ENCODE peak calls at places on chromosome 22, in four cellular contexts. A is GM23338, J is endodermal cell, H is uterus. B is an unnamed sample. For H3K27me3 and H3K4me1, the result is how much of the 10 kb centered on the place peaks cover.

GRCh38 chr22:38069372-38070249 is 12.4 kb downstream of the PICK1 start:
- DNase-seq in A (peak), J (peak), H (peak), B (peak)

GRCh38 chr22:30596886-30597285 is 5.2 kb upstream of the PES1 start:
- DNase-seq in A (peak), J (peak), H (no peak), B (no peak)

GRCh38 chr22:33569547-33569946 is 350.7 kb downstream of the LARGE1 start:
- DNase-seq in A (peak), J (peak), H (no peak), B (no peak)

GRCh38 chr22:42918500-42918899 is 61.4 kb upstream of the ARFGAP3 start:
- DNase-seq in A (no peak), J (no peak), H (no peak), B (peak)

GRCh38 chr22:37080438-37080837 is 28.9 kb downstream of the KCTD17 start:
- DNase-seq in A (no peak), J (no peak), H (no peak), B (no peak)

GRCh38 chr22:35677460-35678187 is 29.4 kb downstream of the APOL6 start:
- DNase-seq in A (no peak), J (no peak), H (no peak), B (peak)

GRCh38 chr22:48259991-48260670 is 1497.7 kb downstream of the TBC1D22A start:
- DNase-seq in A (no peak), J (no peak), H (no peak), B (no peak)

GRCh38 chr22:41403532-41404318 is 22.0 kb downstream of the TEF start:
- DNase-seq in A (peak), J (peak), H (peak), B (peak)

GRCh38 chr22:29256606-29257325 is 11.0 kb downstream of the RHBDD3 start:
- DNase-seq in A (no peak), J (no peak), H (no peak), B (no peak)

GRCh38 chr22:37330200-37331033 is 48.1 kb downstream of the CYTH4 start:
- DNase-seq in A (peak), J (peak), H (no peak), B (peak)

GRCh38 chr22:35092146-35092805 is 26.3 kb downstream of the ISX start:
- DNase-seq in A (no peak), J (peak), H (no peak), B (no peak)

GRCh38 chr22:44995715-44996114 is 14.1 kb downstream of the PHF21B start:
- DNase-seq in A (no peak), J (no peak), H (no peak), B (no peak)

GRCh38 chr22:47727656-47728055 is 965.2 kb downstream of the TBC1D22A start:
- DNase-seq in A (no peak), J (no peak), H (no peak), B (no peak)

GRCh38 chr22:45072322-45072903 is 62.6 kb upstream of the PHF21B start:
- DNase-seq in A (peak), J (peak), H (peak), B (no peak)

GRCh38 chr22:27602390-27602789 is 199.2 kb downstream of the MN1 start:
- DNase-seq in A (peak), J (peak), H (no peak), B (no peak)

GRCh38 chr22:27601195-27601594 is 200.4 kb downstream of the MN1 start:
- DNase-seq in A (no peak), J (no peak), H (no peak), B (no peak)

GRCh38 chr22:27597703-27598444 is 203.7 kb downstream of the MN1 start:
- DNase-seq in A (no peak), J (no peak), H (no peak), B (no peak)

GRCh38 chr22:27596133-27596905 is 205.2 kb downstream of the MN1 start:
- DNase-seq in A (no peak), J (no peak), H (no peak), B (no peak)

GRCh38 chr22:27598792-27599191 is 202.8 kb downstream of the MN1 start:
- DNase-seq in A (no peak), J (no peak), H (no peak), B (no peak)
- H3K27me3 ChIP-seq in A (under half), J (under half), H (under half), B (under half)

DNA sequence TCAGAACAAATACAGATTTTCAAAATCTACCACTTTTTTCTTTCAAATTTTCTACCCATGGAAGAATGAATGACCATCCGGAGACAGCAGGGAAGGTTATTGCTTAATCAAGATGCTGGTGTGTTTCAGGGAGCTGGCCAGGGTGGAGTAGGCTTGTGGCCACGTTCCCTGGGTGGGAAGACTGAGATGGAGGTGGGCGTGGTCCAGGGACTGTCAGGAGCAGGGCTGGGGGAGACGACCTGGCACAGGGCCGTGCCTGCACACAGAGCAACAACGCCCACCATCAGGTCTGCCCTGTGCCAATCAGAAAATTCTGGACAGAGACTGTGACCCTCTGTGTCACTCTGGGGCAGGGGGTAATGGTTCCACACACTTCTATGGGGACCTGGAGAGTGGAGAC is 7.1 kb upstream of the APOBEC3H start:
- DNase-seq in A (no peak), J (no peak), H (no peak), B (no peak)
- H3K4me1 ChIP-seq in A (under half), J (under half), H (under half), B (under half)

DNA sequence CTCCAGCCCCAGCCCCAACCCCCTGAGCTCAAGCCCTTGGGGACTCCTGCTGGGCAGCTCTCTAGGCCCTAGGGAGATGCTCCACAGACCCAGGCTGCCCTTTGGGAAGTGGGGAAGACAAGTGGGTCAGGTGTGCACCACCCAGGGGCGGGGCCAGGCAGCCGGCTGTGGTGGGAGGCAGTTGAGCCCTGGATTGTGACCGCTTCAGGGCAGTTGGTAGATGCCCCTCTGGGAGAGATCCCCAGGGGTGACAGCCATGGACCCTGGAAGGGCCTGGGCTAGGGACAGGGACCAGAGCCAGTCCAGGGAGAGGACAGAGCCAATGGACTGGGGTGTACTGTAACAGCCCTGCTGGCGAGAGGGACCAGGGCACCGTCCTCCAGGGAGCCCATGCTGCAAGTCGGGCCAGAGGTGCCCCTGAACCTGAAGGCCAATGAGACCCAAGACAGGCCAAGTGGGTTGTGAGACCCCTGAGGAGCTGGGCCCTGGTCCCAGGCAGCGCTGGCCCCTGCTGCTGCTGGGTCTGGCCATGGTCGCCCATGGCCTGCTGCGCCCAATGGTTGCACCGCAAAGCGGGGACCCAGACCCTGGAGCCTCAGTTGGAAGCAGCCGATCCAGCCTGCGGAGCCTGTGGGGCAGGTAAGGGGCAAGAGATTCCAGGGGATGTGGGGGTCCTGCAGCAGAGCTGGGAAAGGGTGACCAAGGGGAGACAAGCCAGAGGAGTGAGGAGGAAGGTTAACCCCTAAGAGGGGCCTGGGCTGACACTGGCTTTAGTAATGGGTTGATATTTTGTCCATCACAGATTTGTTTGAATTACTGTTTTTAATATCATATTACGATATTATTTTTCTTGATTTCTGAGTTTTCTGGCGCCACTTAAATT is at the start of gene IGLL5:
- DNase-seq in A (no peak), J (peak), H (no peak), B (no peak)
- H3K27me3 ChIP-seq in A (half or more), J (under half), H (under half), B (under half)

DNA sequence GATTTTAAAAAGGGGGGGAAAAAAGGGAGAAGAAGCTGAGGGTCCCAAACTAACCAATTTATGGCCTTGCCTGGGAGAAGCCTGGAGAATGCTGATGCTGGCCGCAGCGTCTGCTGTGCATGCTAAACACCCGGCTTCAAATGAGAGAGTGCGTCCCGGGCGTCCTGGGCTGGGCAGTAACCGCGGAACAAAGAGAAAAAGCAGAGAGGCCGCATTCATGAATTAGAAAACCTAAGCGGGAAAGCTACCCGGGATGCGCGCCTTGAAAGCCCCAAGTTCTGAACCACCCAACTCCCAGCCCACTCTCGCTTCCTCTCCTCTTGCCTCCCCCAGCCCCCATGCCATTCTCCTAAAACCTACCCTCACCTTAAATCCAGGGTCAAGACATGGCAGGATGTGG is 6.5 kb downstream of the MN1 start:
- DNase-seq in A (peak), J (no peak), H (no peak), B (peak)
- H3K4me1 ChIP-seq in A (half or more), J (under half), H (under half), B (under half)

GRCh38 chr22:50531546-50532352 is 1.9 kb upstream of the TYMP start:
- DNase-seq in A (peak), J (peak), H (peak), B (no peak)
- H3K27me3 ChIP-seq in A (half or more), J (half or more), H (under half), B (under half)

DNA sequence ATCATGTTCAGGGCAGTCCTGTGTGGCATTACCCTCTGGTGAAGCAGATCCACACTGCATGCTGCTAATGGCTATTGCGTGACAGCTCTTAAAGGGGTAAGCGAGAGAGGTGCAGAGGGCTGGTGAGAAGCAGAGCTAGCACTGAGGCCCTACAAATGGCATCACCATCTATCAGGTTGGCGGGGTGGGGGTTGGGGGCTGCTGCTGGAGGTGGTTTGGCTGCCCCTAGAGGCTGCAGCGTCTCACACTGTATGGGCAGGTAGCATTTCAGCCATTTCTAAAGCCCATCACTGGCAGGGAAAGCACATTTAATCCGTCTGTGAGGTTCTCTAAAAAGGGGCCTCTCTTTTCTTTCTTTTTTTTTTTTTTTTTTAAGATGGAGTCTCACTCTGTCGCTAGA is 16.8 kb upstream of the TMA7B start:
- DNase-seq in A (peak), J (peak), H (no peak), B (no peak)
- H3K4me1 ChIP-seq in A (half or more), J (under half), H (under half), B (under half)

GRCh38 chr22:24177045-24177444 is 4.2 kb upstream of the SUSD2 start:
- DNase-seq in A (no peak), J (no peak), H (no peak), B (no peak)

GRCh38 chr22:24175160-24175808 is 6.0 kb upstream of the SUSD2 start:
- DNase-seq in A (peak), J (peak), H (peak), B (peak)

GRCh38 chr22:24177456-24177855 is 3.8 kb upstream of the SUSD2 start:
- DNase-seq in A (no peak), J (no peak), H (no peak), B (no peak)

GRCh38 chr22:24176630-24177029 is 4.7 kb upstream of the SUSD2 start:
- DNase-seq in A (no peak), J (no peak), H (peak), B (no peak)

GRCh38 chr22:24176040-24176439 is 5.2 kb upstream of the SUSD2 start:
- DNase-seq in A (no peak), J (no peak), H (no peak), B (no peak)
- H3K27me3 ChIP-seq in A (under half), J (under half), H (under half), B (under half)

DNA sequence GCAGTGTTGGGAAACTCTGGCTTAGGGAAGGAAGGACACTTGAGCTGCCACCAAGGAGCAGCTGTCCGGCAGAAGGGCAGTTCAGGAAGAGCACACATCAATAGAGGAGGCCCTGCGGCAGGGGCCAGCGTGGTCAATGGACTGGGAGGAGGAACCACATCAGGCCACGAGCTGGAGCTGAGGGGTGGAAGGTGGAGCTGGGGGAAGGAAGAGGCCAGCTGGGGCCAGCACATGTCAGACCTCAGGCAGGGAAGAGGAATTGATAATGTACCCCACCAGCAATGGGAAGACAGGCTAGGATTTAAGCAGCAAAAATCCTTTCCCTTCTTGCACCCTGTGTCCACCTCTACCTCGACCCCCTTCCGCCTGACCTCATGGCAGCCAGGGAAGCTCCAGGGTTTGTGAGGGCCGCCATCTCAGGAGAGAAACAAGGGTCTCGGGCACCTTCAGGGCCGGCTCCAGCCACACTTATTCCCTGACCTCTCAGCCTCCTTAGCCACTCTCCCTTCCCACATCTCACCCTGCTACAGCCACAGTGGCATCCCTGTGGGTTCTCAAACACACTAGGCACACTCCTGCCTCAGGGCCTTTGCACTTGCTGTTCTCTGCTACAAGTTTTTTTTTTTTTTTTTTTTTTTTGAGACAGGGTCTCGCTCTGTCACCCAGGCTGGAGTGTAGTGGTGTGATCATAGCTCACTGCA is 157.8 kb upstream of the GRK3 start:
- DNase-seq in A (no peak), J (no peak), H (no peak), B (peak)
- H3K4me1 ChIP-seq in A (under half), J (under half), H (under half), B (under half)

GRCh38 chr22:46104170-46104880 is 46.0 kb upstream of the PPARA start:
- DNase-seq in A (no peak), J (no peak), H (no peak), B (no peak)
- H3K27me3 ChIP-seq in A (under half), J (under half), H (under half), B (under half)

GRCh38 chr22:20035375-20036084 is 14.6 kb downstream of the TANGO2 start:
- DNase-seq in A (no peak), J (no peak), H (no peak), B (no peak)
- H3K4me1 ChIP-seq in A (under half), J (under half), H (under half), B (under half)

B was measured in SJCRH30.